ENCODE peak calls at places on chromosomes 1 and 21, in five cellular contexts. P, A, O, U and T are unnamed samples.

GRCh38 chr1:197066719-197067456 is at the start of gene F13B:
- DNase-seq in P (no peak), A (no peak), O (no peak), U (no peak), T (no peak)

GRCh38 chr1:237205400-237206064 is 163.5 kb downstream of the RYR2 start:
- DNase-seq in P (peak), A (peak), O (no peak), U (no peak), T (peak)

GRCh38 chr1:15179485-15179883 is 25.9 kb downstream of the TMEM51 start:
- DNase-seq in P (no peak), A (no peak), O (no peak), U (no peak), T (no peak)

GRCh38 chr1:8727809-8728213 is 89.6 kb downstream of the RERE start:
- DNase-seq in P (no peak), A (peak), O (no peak), U (no peak), T (no peak)

GRCh38 chr1:200030791-200031190 is 3.3 kb downstream of the NR5A2 start:
- DNase-seq in P (no peak), A (no peak), O (no peak), U (no peak), T (no peak)

GRCh38 chr21:41164981-41165650 is 2.8 kb upstream of the BACE2 start:
- DNase-seq in P (peak), A (no peak), O (no peak), U (peak), T (no peak)

GRCh38 chr1:10835423-10836421 is 39.3 kb upstream of the CASZ1 start:
- DNase-seq in P (peak), A (peak), O (peak), U (peak), T (peak)

GRCh38 chr1:233905416-233906051 is 1.1 kb downstream of the SLC35F3 start:
- DNase-seq in P (peak), A (no peak), O (peak), U (no peak), T (no peak)

GRCh38 chr1:112057736-112058135 is 68.3 kb upstream of the KCND3 start:
- DNase-seq in P (no peak), A (no peak), O (no peak), U (no peak), T (no peak)

GRCh38 chr1:115771847-115772457 is 3.4 kb upstream of the CASQ2 start:
- DNase-seq in P (peak), A (peak), O (peak), U (peak), T (peak)

GRCh38 chr1:222095606-222096475 is 354.0 kb upstream of the DUSP10 start:
- DNase-seq in P (peak), A (peak), O (peak), U (peak), T (no peak)

GRCh38 chr1:110509655-110510054 is 9.3 kb downstream of the KCNA10 start:
- DNase-seq in P (no peak), A (no peak), O (no peak), U (no peak), T (no peak)

GRCh38 chr1:109791495-109792040 is 27.8 kb upstream of the EPS8L3 start:
- DNase-seq in P (peak), A (no peak), O (no peak), U (peak), T (no peak)

GRCh38 chr1:56922070-56922469 is 43.7 kb downstream of the C8B start:
- DNase-seq in P (no peak), A (peak), O (no peak), U (no peak), T (no peak)

GRCh38 chr21:32215306-32215685 is 63.6 kb downstream of the MIS18A start:
- DNase-seq in P (no peak), A (no peak), O (no peak), U (no peak), T (no peak)

GRCh38 chr1:226545806-226546596 is 2.6 kb upstream of the STUM start:
- DNase-seq in P (peak), A (no peak), O (no peak), U (no peak), T (no peak)

GRCh38 chr1:89632213-89633102 is 462 bp upstream of the LRRC8C start:
- DNase-seq in P (peak), A (peak), O (peak), U (peak), T (peak)

GRCh38 chr1:15469836-15470495 is 5.9 kb upstream of the CELA2B start:
- DNase-seq in P (no peak), A (no peak), O (no peak), U (no peak), T (no peak)

GRCh38 chr1:229228522-229228921 is 42.4 kb upstream of the RAB4A start:
- DNase-seq in P (no peak), A (no peak), O (no peak), U (no peak), T (no peak)

GRCh38 chr1:112703706-112704105 is 3.2 kb downstream of the RHOC start:
- DNase-seq in P (no peak), A (no peak), O (no peak), U (no peak), T (no peak)

GRCh38 chr21:37877888-37878684 is 38.2 kb downstream of the KCNJ6 start:
- DNase-seq in P (no peak), A (no peak), O (no peak), U (no peak), T (no peak)

GRCh38 chr1:224213438-224214119 is 30.5 kb downstream of the DEGS1 start:
- DNase-seq in P (no peak), A (peak), O (peak), U (peak), T (no peak)

GRCh38 chr1:183417691-183418491 is at the start of gene NMNAT2:
- DNase-seq in P (no peak), A (no peak), O (peak), U (no peak), T (peak)

GRCh38 chr1:47760248-47760629 is 236.9 kb downstream of the TRABD2B start:
- DNase-seq in P (no peak), A (no peak), O (no peak), U (no peak), T (no peak)

GRCh38 chr1:15259608-15260007 is 12.6 kb downstream of the FHAD1 start:
- DNase-seq in P (no peak), A (no peak), O (no peak), U (no peak), T (no peak)

GRCh38 chr1:52551476-52552235 is 1.2 kb downstream of the TUT4 start:
- DNase-seq in P (no peak), A (peak), O (peak), U (no peak), T (no peak)

GRCh38 chr1:115199416-115200132 is 110.3 kb upstream of the TSPAN2 start:
- DNase-seq in P (no peak), A (no peak), O (no peak), U (no peak), T (no peak)

GRCh38 chr1:230381049-230381467 is 45.1 kb downstream of the PGBD5 start:
- DNase-seq in P (no peak), A (no peak), O (no peak), U (peak), T (peak)

GRCh38 chr1:183011859-183012258 is 11.4 kb upstream of the LAMC1 start:
- DNase-seq in P (no peak), A (no peak), O (no peak), U (no peak), T (no peak)

GRCh38 chr1:242735323-242735722 is 210.8 kb upstream of the PLD5 start:
- DNase-seq in P (no peak), A (no peak), O (no peak), U (no peak), T (no peak)

GRCh38 chr1:225653463-225654276 is 747 bp upstream of the ENAH start:
- DNase-seq in P (peak), A (peak), O (no peak), U (peak), T (peak)

GRCh38 chr1:209513226-209513625 is 70.3 kb upstream of the CAMK1G start:
- DNase-seq in P (no peak), A (peak), O (peak), U (no peak), T (no peak)

GRCh38 chr1:30034627-30035521 is 688.5 kb downstream of the MATN1 start:
- DNase-seq in P (no peak), A (no peak), O (no peak), U (no peak), T (peak)

GRCh38 chr1:225940385-225941151 is 452 bp downstream of the LEFTY2 start:
- DNase-seq in P (no peak), A (no peak), O (no peak), U (no peak), T (peak)

GRCh38 chr1:228980232-228980969 is 245.1 kb downstream of the RHOU start:
- DNase-seq in P (no peak), A (no peak), O (no peak), U (no peak), T (no peak)

GRCh38 chr1:80217377-80217986 is 1211.0 kb upstream of the ADGRL4 start:
- DNase-seq in P (no peak), A (peak), O (peak), U (no peak), T (no peak)

GRCh38 chr1:10252508-10252907 is 42.1 kb downstream of the KIF1B start:
- DNase-seq in P (no peak), A (no peak), O (no peak), U (no peak), T (no peak)

DNA sequence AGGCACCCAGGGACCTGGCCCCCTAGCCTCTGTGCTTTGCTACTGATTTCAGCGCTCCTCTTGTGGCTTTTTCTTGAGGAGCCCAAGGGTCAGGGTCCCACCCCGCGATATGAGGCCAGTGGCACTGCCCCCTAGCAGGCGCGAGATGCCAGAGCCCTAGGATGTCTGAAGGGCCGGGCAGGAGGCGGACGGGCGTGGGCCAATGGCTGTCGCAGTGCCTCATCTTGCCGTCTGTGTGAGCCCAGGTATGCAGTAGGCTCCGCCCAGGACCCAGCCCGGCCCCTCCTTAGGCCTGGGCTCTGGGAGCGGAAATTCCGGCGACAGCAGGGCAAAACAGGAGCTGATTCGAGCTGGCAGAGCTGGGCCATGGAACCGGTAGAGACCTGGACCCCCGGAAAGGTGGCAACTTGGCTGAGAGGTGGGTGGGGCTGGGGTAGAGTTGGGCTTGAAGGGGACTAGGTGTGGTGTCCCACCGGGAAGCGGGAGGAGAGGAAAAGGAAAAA is at the start of gene CNKSR1:
- DNase-seq in P (no peak), A (no peak), O (no peak), U (peak), T (peak)
- TF ChIP-seq POLR2A in P (no peak), A (no peak), O (no peak), U (peak), T (no peak)

GRCh38 chr1:212703991-212704564 is 4.4 kb upstream of the BATF3 start:
- DNase-seq in P (no peak), A (no peak), O (no peak), U (no peak), T (no peak)
- TF ChIP-seq POLR2A in P (no peak), A (no peak), O (no peak), U (no peak), T (no peak)

DNA sequence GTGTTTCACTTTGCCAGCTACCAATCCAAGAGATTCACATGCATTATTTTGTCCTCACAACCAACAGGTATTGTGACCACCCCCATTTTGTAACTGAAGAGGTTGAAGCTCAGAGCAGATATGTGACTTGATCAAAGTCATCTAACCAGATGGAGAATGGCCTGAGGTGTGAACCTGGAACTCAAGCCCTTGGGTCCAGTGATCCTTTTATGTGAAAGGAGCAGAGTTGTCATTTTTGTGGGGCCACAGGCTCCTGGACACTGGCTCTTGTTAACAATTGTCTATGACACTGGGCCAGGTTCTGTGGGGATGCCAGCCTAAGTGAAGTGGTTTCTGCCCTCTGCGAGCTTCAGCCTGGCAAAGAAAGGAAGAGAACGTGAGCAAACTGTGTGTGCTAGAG is 172.6 kb downstream of the ZZZ3 start:
- DNase-seq in P (no peak), A (no peak), O (no peak), U (no peak), T (no peak)
- TF ChIP-seq POLR2A in P (no peak), A (no peak), O (no peak), U (no peak), T (no peak)

GRCh38 chr1:203597386-203598040 is 29.1 kb upstream of the ATP2B4 start:
- DNase-seq in P (peak), A (no peak), O (no peak), U (no peak), T (no peak)
- TF ChIP-seq POLR2A in P (no peak), A (no peak), O (no peak), U (no peak), T (no peak)

GRCh38 chr1:218349365-218350021 is 4.4 kb downstream of the TGFB2 start:
- DNase-seq in P (no peak), A (no peak), O (no peak), U (no peak), T (no peak)
- TF ChIP-seq POLR2A in P (no peak), A (no peak), O (no peak), U (no peak), T (no peak)

GRCh38 chr1:3459940-3460652 is 5.6 kb downstream of the ARHGEF16 start:
- DNase-seq in P (no peak), A (no peak), O (no peak), U (peak), T (no peak)

GRCh38 chr1:3456964-3457909 is 2.8 kb downstream of the ARHGEF16 start:
- DNase-seq in P (no peak), A (no peak), O (no peak), U (no peak), T (peak)

GRCh38 chr1:3456449-3456963 is 2.0 kb downstream of the ARHGEF16 start:
- DNase-seq in P (no peak), A (no peak), O (no peak), U (peak), T (no peak)

GRCh38 chr1:3459051-3459908 is 4.8 kb downstream of the ARHGEF16 start:
- DNase-seq in P (no peak), A (no peak), O (no peak), U (no peak), T (no peak)

DNA sequence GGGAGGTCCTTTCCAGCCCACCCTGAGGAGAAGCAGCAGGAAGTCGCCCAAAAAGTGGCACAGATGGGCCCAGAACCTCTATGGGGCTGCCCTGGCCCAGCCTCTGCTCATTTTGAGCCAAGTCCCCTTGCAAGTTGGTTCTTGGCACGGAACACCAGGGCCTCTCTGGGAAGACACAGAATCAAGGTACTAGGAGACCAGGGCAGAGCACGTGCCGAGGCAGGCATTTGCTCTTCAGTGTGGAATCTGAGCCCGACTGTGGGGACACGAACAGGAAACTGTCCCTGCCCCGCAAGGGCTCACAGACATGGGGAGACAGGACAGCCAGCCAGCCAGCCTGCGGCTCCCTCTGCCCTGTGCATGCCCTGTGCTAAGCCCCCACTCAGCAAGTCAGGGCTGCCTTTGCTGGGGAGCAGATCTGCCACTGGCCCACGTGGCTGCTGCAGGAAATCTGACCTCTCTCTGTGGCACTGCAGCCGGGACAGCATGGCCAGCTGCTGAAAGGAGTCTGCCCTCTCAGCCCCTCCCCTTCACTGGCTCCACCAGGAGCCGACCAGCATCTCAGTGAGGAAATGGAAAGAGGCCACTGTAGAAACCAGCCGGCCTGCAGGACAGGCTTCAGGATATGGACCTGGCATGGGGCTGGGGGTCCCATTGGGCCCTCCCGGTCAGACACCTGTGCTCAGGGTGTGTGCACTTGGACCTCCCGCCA is 3.6 kb downstream of the ARHGEF16 start:
- DNase-seq in P (no peak), A (no peak), O (no peak), U (peak), T (no peak)
- TF ChIP-seq POLR2A in P (no peak), A (no peak), O (no peak), U (no peak), T (no peak)

GRCh38 chr1:38009088-38009840 is 3.3 kb upstream of the UTP11 start:
- DNase-seq in P (no peak), A (peak), O (peak), U (no peak), T (no peak)

GRCh38 chr1:38003261-38004250 is 1.8 kb downstream of the FHL3 start:
- DNase-seq in P (peak), A (peak), O (peak), U (no peak), T (no peak)

GRCh38 chr1:38004284-38005101 is 821 bp downstream of the FHL3 start:
- DNase-seq in P (no peak), A (peak), O (peak), U (no peak), T (no peak)

GRCh38 chr1:38006008-38006828 is 904 bp upstream of the FHL3 start:
- DNase-seq in P (no peak), A (no peak), O (peak), U (no peak), T (no peak)

DNA sequence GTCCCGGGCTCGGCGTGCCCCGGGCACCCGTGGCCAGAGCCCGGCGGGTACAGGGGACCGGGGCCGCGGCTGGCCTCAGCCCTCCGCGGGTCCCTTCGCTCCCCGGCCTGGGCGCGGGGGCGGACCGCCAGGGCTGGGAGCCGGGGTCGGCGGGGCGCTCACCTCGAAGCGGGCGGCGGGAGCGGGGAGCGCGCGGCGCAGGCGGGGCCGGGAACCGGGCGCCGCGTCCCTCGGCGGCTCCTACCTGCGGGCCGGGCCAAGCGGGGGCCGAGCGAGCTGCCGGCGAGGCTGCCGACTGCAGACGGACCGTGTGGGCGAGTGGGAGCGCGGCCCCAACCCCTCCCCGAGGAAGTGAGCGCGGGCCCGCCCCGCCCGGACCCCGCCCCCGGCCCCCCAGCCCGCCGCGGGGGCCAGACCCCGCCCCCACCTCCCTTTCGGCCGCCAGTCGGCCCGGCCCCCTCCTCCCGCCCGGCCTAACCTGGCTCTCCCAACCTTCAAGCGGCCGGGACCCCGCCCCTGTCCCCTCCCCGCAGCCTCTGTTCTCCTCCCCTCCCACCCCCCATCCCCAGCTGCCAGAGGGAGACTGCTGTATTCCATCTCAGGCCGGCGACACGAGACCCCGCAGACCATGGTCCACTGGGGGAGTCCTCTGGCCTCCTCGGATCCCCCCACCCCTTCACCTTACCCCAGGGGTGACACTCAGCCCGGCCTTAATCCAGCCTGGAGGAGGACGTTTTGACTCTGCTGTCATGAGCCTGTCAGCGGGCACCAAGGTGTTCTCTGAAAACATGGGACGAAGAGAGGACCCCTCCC is at the start of gene FHL3:
- DNase-seq in P (peak), A (peak), O (peak), U (peak), T (peak)
- TF ChIP-seq POLR2A in P (peak), A (peak), O (peak), U (no peak), T (no peak)

GRCh38 chr1:36157973-36158826 is 2.2 kb downstream of the MAP7D1 start:
- DNase-seq in P (no peak), A (no peak), O (no peak), U (no peak), T (no peak)
- TF ChIP-seq POLR2A in P (no peak), A (no peak), O (no peak), U (no peak), T (no peak)